ENCODE peak calls at places on chromosome 5, in eight cellular contexts. Q is glutamatergic neuron; Y is stimulated activated naive B cell treated with anti-CD40 and anti-IgM and Interleukin-4, amounts not matched to agents 10 μg/mL and 1 μg/mL and 100 μg/mL, for 72 hours; F is uterus; I is GM23248; M is Caki2; L is iris pigment epithelial cell; E is CD8-positive, alpha-beta memory T cell. C is an unnamed sample.

GRCh38 chr5:34483442-34484033 is 172.6 kb upstream of the RAI14 start:
- DNase-seq in E (no peak), I (no peak), M (no peak), Q (no peak), F (no peak), L (no peak), Y (no peak), C (no peak)

GRCh38 chr5:66538531-66538930 is 57.7 kb upstream of the MAST4 start:
- DNase-seq in F (no peak), Y (no peak), M (no peak), Q (no peak), E (no peak), L (peak; percentile 4), I (peak; percentile 26), C (no peak)

GRCh38 chr5:21806943-21807342 is 1046.2 kb downstream of the CDH12 start:
- DNase-seq in Y (no peak), Q (no peak), F (no peak), M (peak; percentile 78), E (no peak), L (peak; percentile 94), I (peak; percentile 87), C (no peak)

GRCh38 chr5:43051668-43052067 is 11.5 kb upstream of the ANXA2R start:
- DNase-seq in M (no peak), Q (no peak), L (no peak), F (no peak), I (no peak), Y (no peak), E (no peak), C (no peak)

GRCh38 chr5:131260895-131261294 is 3.0 kb upstream of the CDC42SE2 start:
- DNase-seq in F (no peak), L (peak; percentile 86), M (no peak), Y (no peak), I (no peak), Q (no peak), E (no peak), C (no peak)

GRCh38 chr5:59460368-59461153 is 433.0 kb downstream of the PDE4D start:
- DNase-seq in Y (no peak), I (no peak), M (no peak), E (no peak), Q (no peak), L (no peak), F (no peak), C (no peak)

GRCh38 chr5:82160948-82161347 is 117.2 kb downstream of the RPS23 start:
- DNase-seq in E (no peak), Y (no peak), L (no peak), M (no peak), Q (no peak), F (no peak), I (peak; percentile 52), C (no peak)

GRCh38 chr5:148446591-148446990 is 62.8 kb downstream of the FBXO38 start:
- DNase-seq in M (peak; percentile 24), Q (no peak), E (no peak), F (no peak), L (no peak), I (no peak), Y (no peak), C (no peak)

GRCh38 chr5:88085462-88085861 is 183.2 kb downstream of the TMEM161B start:
- DNase-seq in Q (no peak), I (no peak), M (no peak), E (no peak), L (no peak), Y (no peak), F (no peak), C (no peak)

GRCh38 chr5:37272564-37272963 is 23.4 kb upstream of the CPLANE1 start:
- DNase-seq in Y (no peak), M (peak; percentile 64), E (no peak), I (peak; percentile 44), F (no peak), L (peak; percentile 74), Q (no peak), C (no peak)

GRCh38 chr5:10232386-10232785 is 17.3 kb downstream of the ATPSCKMT start:
- DNase-seq in M (no peak), E (no peak), L (no peak), Y (no peak), Q (no peak), F (no peak), I (no peak), C (no peak)

GRCh38 chr5:131324311-131324710 is 60.5 kb downstream of the CDC42SE2 start:
- DNase-seq in I (no peak), M (no peak), Q (no peak), F (no peak), Y (no peak), E (no peak), L (no peak), C (no peak)

GRCh38 chr5:132064738-132065331 is 4.4 kb downstream of the IL3 start:
- DNase-seq in F (peak; percentile 52), I (peak; percentile 72), Y (peak; percentile 74), Q (peak; percentile 92), L (peak; percentile 64), M (peak; percentile 68), E (peak; percentile 58), C (peak; percentile 6)

GRCh38 chr5:95471447-95471846 is 80.3 kb downstream of the FAM81B start:
- DNase-seq in Q (no peak), Y (no peak), I (no peak), F (no peak), E (no peak), L (no peak), M (no peak), C (no peak)

GRCh38 chr5:109597893-109598292 is 91.8 kb upstream of the MAN2A1 start:
- DNase-seq in E (no peak), Q (no peak), M (no peak), L (no peak), I (no peak), Y (no peak), F (no peak), C (no peak)

GRCh38 chr5:108531367-108532211 is 149.7 kb upstream of the FBXL17 start:
- DNase-seq in M (no peak), I (no peak), Y (no peak), L (peak; percentile 77), Q (no peak), E (no peak), F (no peak), C (no peak)

GRCh38 chr5:62271370-62271769 is 34.6 kb upstream of the KIF2A start:
- DNase-seq in I (no peak), Y (no peak), Q (no peak), L (no peak), M (no peak), E (no peak), F (no peak), C (no peak)

GRCh38 chr5:172886974-172887491 is 53.0 kb downstream of the ERGIC1 start:
- DNase-seq in E (no peak), Y (no peak), Q (no peak), F (peak; percentile 86), I (peak; percentile 98), M (no peak), L (peak; percentile 100), C (no peak)

GRCh38 chr5:132011561-132012384 is at the start of gene ACSL6:
- DNase-seq in I (peak; percentile 50), E (peak; percentile 40), Y (peak; percentile 7), F (no peak), M (no peak), Q (peak; percentile 76), L (no peak), C (peak; percentile 24)

GRCh38 chr5:15704397-15704947 is 204.5 kb downstream of the FBXL7 start:
- DNase-seq in F (no peak), L (no peak), E (no peak), Y (no peak), M (no peak), Q (no peak), I (peak; percentile 75), C (no peak)

GRCh38 chr5:178198706-178199105 is 5.6 kb upstream of the HNRNPAB start:
- DNase-seq in Q (no peak), M (no peak), F (no peak), E (no peak), I (no peak), L (no peak), Y (no peak), C (no peak)

GRCh38 chr5:166320923-166321480 is 1970.4 kb upstream of the WWC1 start:
- DNase-seq in I (no peak), F (no peak), Q (no peak), L (no peak), M (no peak), E (no peak), Y (no peak), C (no peak)

GRCh38 chr5:96336351-96336985 is 96.6 kb downstream of the PCSK1 start:
- DNase-seq in M (peak; percentile 44), L (peak; percentile 94), I (peak; percentile 89), F (peak; percentile 42), Y (peak; percentile 36), Q (peak; percentile 55), E (peak; percentile 57), C (peak; percentile 74)

GRCh38 chr5:171888051-171888481 is 102.4 kb downstream of the SMIM23 start:
- DNase-seq in L (no peak), I (no peak), Q (no peak), F (no peak), M (no peak), E (no peak), Y (no peak), C (no peak)

GRCh38 chr5:167626341-167627118 is 664.9 kb upstream of the WWC1 start:
- DNase-seq in E (no peak), Y (no peak), F (no peak), M (no peak), L (peak; percentile 51), I (peak; percentile 32), Q (no peak), C (no peak)

GRCh38 chr5:20972419-20972925 is 984.5 kb upstream of the CDH18 start:
- DNase-seq in F (no peak), M (peak; percentile 71), I (no peak), Y (no peak), E (no peak), L (peak; percentile 24), Q (peak; percentile 22), C (no peak)

GRCh38 chr5:151018846-151019245 is 1.5 kb upstream of the GPX3 start:
- DNase-seq in Y (no peak), M (no peak), E (no peak), I (no peak), Q (no peak), L (no peak), F (no peak), C (no peak)

GRCh38 chr5:136729901-136730355 is 364.6 kb upstream of the TRPC7 start:
- DNase-seq in I (peak; percentile 93), F (no peak), M (peak; percentile 95), L (peak; percentile 67), E (no peak), Y (no peak), Q (no peak), C (no peak)

GRCh38 chr5:11324521-11325289 is 563.7 kb upstream of the DAP start:
- DNase-seq in M (no peak), I (no peak), Q (no peak), F (no peak), Y (no peak), L (no peak), E (no peak), C (no peak)

GRCh38 chr5:168607946-168608345 is 28.8 kb upstream of the PANK3 start:
- DNase-seq in L (no peak), Y (no peak), I (no peak), E (no peak), F (no peak), Q (no peak), M (no peak), C (no peak)

GRCh38 chr5:123561230-123561629 is 49.3 kb downstream of the CSNK1G3 start:
- DNase-seq in L (no peak), Q (no peak), E (no peak), F (no peak), M (no peak), Y (no peak), I (no peak), C (no peak)